ENCODE peak calls at places on chromosome 11, in seven cellular contexts. One of them, this sample, is unnamed. For H3K27me3 and H3K4me1, the result is how much of the 10 kb centered on the place peaks cover.

GRCh38 chr11:32154275-32154674 is 63.4 kb downstream of the RCN1 start:
- DNase-seq in psoas muscle: no peak
- DNase-seq in neural progenitor cell: no peak
- DNase-seq in PC-3: peak
- DNase-seq in right lobe of liver: no peak
- DNase-seq in colonic mucosa: no peak
- DNase-seq in iPS DF 6.9: no peak
- DNase-seq in this sample: no peak

GRCh38 chr11:124892131-124892530 is 5.5 kb downstream of the ROBO4 start:
- DNase-seq in neural progenitor cell: no peak
- DNase-seq in PC-3: no peak
- DNase-seq in right lobe of liver: no peak
- DNase-seq in psoas muscle: no peak
- DNase-seq in colonic mucosa: peak
- DNase-seq in iPS DF 6.9: no peak
- DNase-seq in this sample: no peak

GRCh38 chr11:112297248-112297866 is 36.7 kb upstream of the PLET1 start:
- DNase-seq in PC-3: no peak
- DNase-seq in neural progenitor cell: no peak
- DNase-seq in colonic mucosa: no peak
- DNase-seq in psoas muscle: no peak
- DNase-seq in iPS DF 6.9: no peak
- DNase-seq in right lobe of liver: no peak
- DNase-seq in this sample: no peak

GRCh38 chr11:35403765-35404396 is 15.5 kb downstream of the SLC1A2 start:
- DNase-seq in right lobe of liver: no peak
- DNase-seq in PC-3: no peak
- DNase-seq in neural progenitor cell: no peak
- DNase-seq in colonic mucosa: no peak
- DNase-seq in iPS DF 6.9: no peak
- DNase-seq in psoas muscle: no peak
- DNase-seq in this sample: no peak

GRCh38 chr11:113705871-113706654 is at the start of gene TMPRSS5:
- DNase-seq in neural progenitor cell: peak
- DNase-seq in PC-3: no peak
- DNase-seq in psoas muscle: no peak
- DNase-seq in iPS DF 6.9: no peak
- DNase-seq in colonic mucosa: no peak
- DNase-seq in right lobe of liver: no peak
- DNase-seq in this sample: no peak

GRCh38 chr11:125542709-125543108 is 26.6 kb upstream of the EI24 start:
- DNase-seq in colonic mucosa: no peak
- DNase-seq in iPS DF 6.9: no peak
- DNase-seq in neural progenitor cell: no peak
- DNase-seq in right lobe of liver: no peak
- DNase-seq in PC-3: no peak
- DNase-seq in psoas muscle: no peak
- DNase-seq in this sample: no peak

GRCh38 chr11:19890308-19890707 is 177.7 kb downstream of the NAV2 start:
- DNase-seq in colonic mucosa: no peak
- DNase-seq in neural progenitor cell: no peak
- DNase-seq in iPS DF 6.9: no peak
- DNase-seq in psoas muscle: no peak
- DNase-seq in right lobe of liver: no peak
- DNase-seq in PC-3: peak
- DNase-seq in this sample: no peak

GRCh38 chr11:110349109-110349996 is 52.9 kb upstream of the RDX start:
- DNase-seq in psoas muscle: no peak
- DNase-seq in right lobe of liver: no peak
- DNase-seq in PC-3: no peak
- DNase-seq in iPS DF 6.9: no peak
- DNase-seq in neural progenitor cell: peak
- DNase-seq in colonic mucosa: no peak
- DNase-seq in this sample: no peak

GRCh38 chr11:19441752-19442553 is 201.2 kb upstream of the E2F8 start:
- DNase-seq in iPS DF 6.9: no peak
- DNase-seq in right lobe of liver: no peak
- DNase-seq in PC-3: peak
- DNase-seq in colonic mucosa: no peak
- DNase-seq in neural progenitor cell: no peak
- DNase-seq in psoas muscle: peak
- DNase-seq in this sample: no peak

GRCh38 chr11:75383246-75383645 is 16.1 kb upstream of the RPS3 start:
- DNase-seq in colonic mucosa: no peak
- DNase-seq in right lobe of liver: no peak
- DNase-seq in psoas muscle: no peak
- DNase-seq in neural progenitor cell: no peak
- DNase-seq in iPS DF 6.9: peak
- DNase-seq in PC-3: no peak
- DNase-seq in this sample: no peak

GRCh38 chr11:15276616-15277015 is 161.9 kb downstream of the INSC start:
- DNase-seq in neural progenitor cell: peak
- DNase-seq in right lobe of liver: no peak
- DNase-seq in PC-3: no peak
- DNase-seq in colonic mucosa: no peak
- DNase-seq in psoas muscle: no peak
- DNase-seq in iPS DF 6.9: peak
- DNase-seq in this sample: no peak

GRCh38 chr11:36566407-36567053 is 1.3 kb upstream of the RAG1 start:
- DNase-seq in psoas muscle: no peak
- DNase-seq in neural progenitor cell: no peak
- DNase-seq in iPS DF 6.9: no peak
- DNase-seq in colonic mucosa: no peak
- DNase-seq in PC-3: no peak
- DNase-seq in right lobe of liver: no peak
- DNase-seq in this sample: no peak

GRCh38 chr11:60862171-60862570 is 5.2 kb upstream of the ZP1 start:
- DNase-seq in right lobe of liver: no peak
- DNase-seq in iPS DF 6.9: no peak
- DNase-seq in psoas muscle: no peak
- DNase-seq in PC-3: no peak
- DNase-seq in neural progenitor cell: no peak
- DNase-seq in colonic mucosa: no peak
- DNase-seq in this sample: no peak

GRCh38 chr11:19832166-19832750 is 119.6 kb downstream of the NAV2 start:
- DNase-seq in PC-3: no peak
- DNase-seq in colonic mucosa: no peak
- DNase-seq in iPS DF 6.9: no peak
- DNase-seq in psoas muscle: no peak
- DNase-seq in neural progenitor cell: peak
- DNase-seq in right lobe of liver: no peak
- DNase-seq in this sample: no peak

GRCh38 chr11:116852261-116853125 is 15.1 kb upstream of the APOA1 start:
- DNase-seq in right lobe of liver: no peak
- DNase-seq in psoas muscle: no peak
- DNase-seq in neural progenitor cell: no peak
- DNase-seq in colonic mucosa: peak
- DNase-seq in iPS DF 6.9: no peak
- DNase-seq in PC-3: peak
- DNase-seq in this sample: no peak

GRCh38 chr11:120547871-120548681 is 36.5 kb downstream of the GRIK4 start:
- DNase-seq in iPS DF 6.9: no peak
- DNase-seq in right lobe of liver: peak
- DNase-seq in colonic mucosa: peak
- DNase-seq in psoas muscle: peak
- DNase-seq in neural progenitor cell: peak
- DNase-seq in PC-3: peak
- DNase-seq in this sample: peak

GRCh38 chr11:57410287-57410686 is 16.6 kb downstream of the SLC43A3 start:
- DNase-seq in right lobe of liver: no peak
- DNase-seq in neural progenitor cell: no peak
- DNase-seq in colonic mucosa: no peak
- DNase-seq in psoas muscle: no peak
- DNase-seq in iPS DF 6.9: no peak
- DNase-seq in PC-3: peak
- DNase-seq in this sample: no peak

GRCh38 chr11:86672007-86672621 is at the start of gene ME3:
- DNase-seq in PC-3: peak
- DNase-seq in iPS DF 6.9: no peak
- DNase-seq in neural progenitor cell: peak
- DNase-seq in colonic mucosa: peak
- DNase-seq in right lobe of liver: peak
- DNase-seq in psoas muscle: peak
- DNase-seq in this sample: peak

GRCh38 chr11:5618807-5619206 is 6.0 kb upstream of the TRIM34 start:
- DNase-seq in iPS DF 6.9: no peak
- DNase-seq in psoas muscle: no peak
- DNase-seq in right lobe of liver: no peak
- DNase-seq in PC-3: peak
- DNase-seq in neural progenitor cell: no peak
- DNase-seq in colonic mucosa: no peak
- DNase-seq in this sample: no peak

DNA sequence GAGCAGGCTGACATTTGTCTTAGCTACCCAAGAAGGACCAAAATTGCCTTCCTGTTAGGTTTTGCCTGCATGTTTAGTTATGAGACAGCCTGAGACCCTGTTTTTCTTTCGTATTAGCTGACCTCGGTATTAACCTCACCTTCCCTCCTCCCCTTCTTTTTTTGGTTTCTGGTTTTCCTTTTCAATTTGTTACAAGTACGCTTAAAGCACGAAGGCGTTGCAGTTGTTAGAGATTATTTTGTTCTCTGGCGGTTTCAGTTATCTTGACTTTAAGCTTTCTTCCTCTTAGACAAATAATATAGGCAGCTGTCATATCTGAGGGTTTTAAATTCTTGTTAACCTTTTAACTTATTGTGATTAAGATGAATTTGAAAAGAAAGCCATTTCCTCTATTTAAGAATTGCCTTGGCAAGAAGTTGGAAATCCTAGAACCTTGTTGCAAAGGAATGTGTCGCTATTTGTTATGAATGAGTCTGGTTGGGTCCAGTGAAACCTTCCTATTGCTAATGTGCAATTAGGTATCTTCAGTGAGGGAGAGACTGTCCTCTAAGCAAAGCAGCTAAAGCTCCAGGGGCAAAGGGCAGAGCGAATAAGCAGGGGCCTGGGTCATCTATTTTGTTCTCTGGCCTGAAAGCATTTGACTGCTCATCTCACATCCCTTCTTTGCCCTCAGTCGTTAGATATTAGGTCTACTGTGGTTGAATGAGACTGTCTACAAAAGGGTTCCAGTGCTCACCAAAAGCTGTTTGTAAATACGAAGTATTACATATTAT is 45.8 kb downstream of the PACS1 start:
- DNase-seq in psoas muscle: no peak
- DNase-seq in neural progenitor cell: peak
- DNase-seq in PC-3: no peak
- DNase-seq in iPS DF 6.9: no peak
- DNase-seq in right lobe of liver: no peak
- DNase-seq in colonic mucosa: no peak
- DNase-seq in this sample: no peak
- H3K4me3 ChIP-seq in psoas muscle: no peak
- H3K4me3 ChIP-seq in neural progenitor cell: no peak
- H3K4me3 ChIP-seq in PC-3: no peak
- H3K4me3 ChIP-seq in iPS DF 6.9: no peak
- H3K4me3 ChIP-seq in right lobe of liver: no peak
- H3K4me3 ChIP-seq in colonic mucosa: no peak
- H3K4me3 ChIP-seq in this sample: no peak

GRCh38 chr11:2115308-2115707 is 23.9 kb downstream of the IGF2 start:
- DNase-seq in PC-3: no peak
- DNase-seq in right lobe of liver: peak
- DNase-seq in colonic mucosa: no peak
- DNase-seq in iPS DF 6.9: no peak
- DNase-seq in psoas muscle: no peak
- DNase-seq in neural progenitor cell: no peak
- DNase-seq in this sample: no peak

GRCh38 chr11:2114430-2115241 is 24.6 kb downstream of the IGF2 start:
- DNase-seq in neural progenitor cell: no peak
- DNase-seq in colonic mucosa: no peak
- DNase-seq in PC-3: no peak
- DNase-seq in right lobe of liver: peak
- DNase-seq in iPS DF 6.9: no peak
- DNase-seq in psoas muscle: no peak
- DNase-seq in this sample: peak

GRCh38 chr11:2113776-2114175 is 25.4 kb downstream of the IGF2 start:
- DNase-seq in right lobe of liver: peak
- DNase-seq in iPS DF 6.9: no peak
- DNase-seq in neural progenitor cell: no peak
- DNase-seq in psoas muscle: no peak
- DNase-seq in PC-3: no peak
- DNase-seq in colonic mucosa: no peak
- DNase-seq in this sample: no peak

GRCh38 chr11:2118674-2119073 is 20.5 kb downstream of the IGF2 start:
- DNase-seq in colonic mucosa: no peak
- DNase-seq in PC-3: no peak
- DNase-seq in right lobe of liver: no peak
- DNase-seq in iPS DF 6.9: no peak
- DNase-seq in psoas muscle: no peak
- DNase-seq in neural progenitor cell: no peak
- DNase-seq in this sample: no peak

DNA sequence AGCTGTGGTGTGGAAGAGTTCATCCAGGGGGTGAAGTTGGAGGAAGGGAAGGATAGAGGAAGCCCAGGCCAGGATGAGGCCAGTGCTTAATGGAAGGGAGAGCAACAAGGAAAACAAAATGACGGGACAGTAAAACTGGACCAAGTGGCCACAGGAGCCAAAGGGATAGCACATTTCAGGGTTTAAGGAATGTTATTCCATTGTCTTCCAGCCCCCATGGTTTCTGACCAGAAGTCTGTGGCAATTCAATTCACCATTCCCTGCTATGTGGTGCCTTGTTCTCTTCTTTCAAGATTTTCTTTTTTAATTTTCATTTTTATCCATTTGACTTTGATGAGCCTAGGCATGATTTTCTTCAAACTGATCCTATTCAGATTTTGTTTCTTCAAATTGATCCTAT is 22.5 kb downstream of the IGF2 start:
- DNase-seq in psoas muscle: no peak
- DNase-seq in iPS DF 6.9: no peak
- DNase-seq in colonic mucosa: no peak
- DNase-seq in neural progenitor cell: no peak
- DNase-seq in PC-3: no peak
- DNase-seq in right lobe of liver: no peak
- DNase-seq in this sample: no peak
- H3K27me3 ChIP-seq in psoas muscle: under half
- H3K27me3 ChIP-seq in iPS DF 6.9: under half
- H3K27me3 ChIP-seq in colonic mucosa: under half
- H3K27me3 ChIP-seq in neural progenitor cell: under half
- H3K27me3 ChIP-seq in PC-3: under half
- H3K27me3 ChIP-seq in right lobe of liver: under half
- H3K27me3 ChIP-seq in this sample: under half

DNA sequence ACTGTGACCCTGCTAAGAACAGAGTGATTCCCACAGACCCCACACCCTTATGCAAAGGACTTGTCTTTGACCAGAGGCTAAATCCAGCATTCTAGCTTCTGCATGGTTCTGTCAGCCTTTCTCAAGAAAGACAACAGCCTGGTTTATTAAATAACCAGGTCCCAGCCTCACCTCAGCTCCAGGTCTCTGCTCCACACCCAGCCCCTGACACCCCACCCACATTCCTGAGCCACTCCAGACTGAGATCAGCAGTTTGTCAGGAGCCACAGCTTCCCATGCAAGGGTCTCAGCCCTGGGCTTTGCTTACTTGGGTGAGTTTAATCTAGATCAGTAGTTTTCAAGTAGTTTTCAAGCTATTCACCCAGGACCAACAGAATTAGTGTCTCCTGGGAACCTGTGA is 69.1 kb downstream of the GALNT18 start:
- DNase-seq in neural progenitor cell: no peak
- DNase-seq in colonic mucosa: no peak
- DNase-seq in right lobe of liver: no peak
- DNase-seq in psoas muscle: no peak
- DNase-seq in PC-3: peak
- DNase-seq in iPS DF 6.9: no peak
- DNase-seq in this sample: no peak
- H3K4me1 ChIP-seq in neural progenitor cell: under half
- H3K4me1 ChIP-seq in colonic mucosa: under half
- H3K4me1 ChIP-seq in right lobe of liver: under half
- H3K4me1 ChIP-seq in psoas muscle: under half
- H3K4me1 ChIP-seq in PC-3: under half
- H3K4me1 ChIP-seq in iPS DF 6.9: under half
- H3K4me1 ChIP-seq in this sample: under half

GRCh38 chr11:67584881-67585873 is 1.6 kb downstream of the GSTP1 start:
- DNase-seq in iPS DF 6.9: no peak
- DNase-seq in colonic mucosa: no peak
- DNase-seq in psoas muscle: no peak
- DNase-seq in neural progenitor cell: no peak
- DNase-seq in PC-3: no peak
- DNase-seq in right lobe of liver: no peak
- DNase-seq in this sample: no peak
- H3K4me3 ChIP-seq in iPS DF 6.9: peak
- H3K4me3 ChIP-seq in colonic mucosa: peak
- H3K4me3 ChIP-seq in psoas muscle: peak
- H3K4me3 ChIP-seq in neural progenitor cell: peak
- H3K4me3 ChIP-seq in PC-3: peak
- H3K4me3 ChIP-seq in right lobe of liver: no peak
- H3K4me3 ChIP-seq in this sample: peak